ENCODE peak calls at places on chromosomes 1 and 21, in seven cellular contexts. J is upper lobe of left lung, N is prostate gland, U is SK-N-SH, W is K562, P is esophagus muscularis mucosa, Z is GM23338. L is an unnamed sample.

GRCh38 chr1:29643281-29643680 is 407.0 kb downstream of the PTPRU start:
- DNase-seq in J (no peak), N (no peak), U (no peak), W (no peak), P (peak), Z (no peak), L (no peak)

GRCh38 chr1:29736582-29737188 is 500.4 kb downstream of the PTPRU start:
- DNase-seq in J (no peak), N (no peak), U (no peak), W (peak), P (no peak), Z (peak), L (no peak)

GRCh38 chr1:59554011-59554673 is 257.2 kb downstream of the FGGY start:
- DNase-seq in J (no peak), N (no peak), U (peak), W (no peak), P (no peak), Z (no peak), L (no peak)

GRCh38 chr1:29303201-29304024 is 67.1 kb downstream of the PTPRU start:
- DNase-seq in J (no peak), N (no peak), U (no peak), W (no peak), P (no peak), Z (peak), L (no peak)

GRCh38 chr21:33069994-33070811 is at the start of gene OLIG1:
- DNase-seq in J (peak), N (peak), U (peak), W (no peak), P (no peak), Z (peak), L (no peak)

GRCh38 chr1:67211589-67212563 is 45.6 kb downstream of the IL23R start:
- DNase-seq in J (no peak), N (no peak), U (no peak), W (no peak), P (peak), Z (peak), L (no peak)

GRCh38 chr1:240031009-240031408 is 60.7 kb upstream of the FMN2 start:
- DNase-seq in J (no peak), N (no peak), U (no peak), W (no peak), P (no peak), Z (no peak), L (no peak)

GRCh38 chr1:206801467-206801866 is 29.2 kb upstream of the IL10 start:
- DNase-seq in J (no peak), N (no peak), U (no peak), W (no peak), P (no peak), Z (no peak), L (no peak)

GRCh38 chr1:9233241-9233941 is 1.2 kb upstream of the H6PD start:
- DNase-seq in J (peak), N (peak), U (no peak), W (no peak), P (peak), Z (no peak), L (peak)

GRCh38 chr1:221097479-221098281 is 218.4 kb downstream of the HLX start:
- DNase-seq in J (no peak), N (no peak), U (no peak), W (no peak), P (no peak), Z (no peak), L (no peak)

GRCh38 chr1:9371951-9372350 is 79.3 kb downstream of the SPSB1 start:
- DNase-seq in J (no peak), N (no peak), U (no peak), W (no peak), P (no peak), Z (no peak), L (no peak)

GRCh38 chr1:168271636-168272035 is 9.0 kb upstream of the TBX19 start:
- DNase-seq in J (no peak), N (no peak), U (no peak), W (no peak), P (no peak), Z (no peak), L (no peak)

GRCh38 chr1:215479567-215479966 is 87.5 kb upstream of the KCTD3 start:
- DNase-seq in J (no peak), N (no peak), U (no peak), W (no peak), P (no peak), Z (no peak), L (no peak)

GRCh38 chr1:190474587-190475305 is 2.9 kb downstream of the BRINP3 start:
- DNase-seq in J (no peak), N (no peak), U (no peak), W (no peak), P (no peak), Z (peak), L (no peak)

GRCh38 chr1:88504601-88505000 is 179.5 kb upstream of the PKN2 start:
- DNase-seq in J (no peak), N (no peak), U (no peak), W (no peak), P (no peak), Z (no peak), L (no peak)

GRCh38 chr1:88509369-88509768 is 174.7 kb upstream of the PKN2 start:
- DNase-seq in J (no peak), N (no peak), U (no peak), W (no peak), P (no peak), Z (no peak), L (no peak)

GRCh38 chr1:88502814-88503339 is 181.2 kb upstream of the PKN2 start:
- DNase-seq in J (no peak), N (no peak), U (no peak), W (no peak), P (no peak), Z (no peak), L (no peak)

GRCh38 chr1:88503656-88504055 is 180.4 kb upstream of the PKN2 start:
- DNase-seq in J (no peak), N (no peak), U (no peak), W (no peak), P (no peak), Z (no peak), L (no peak)
- TF ChIP-seq POLR2AphosphoS5 in J (no peak), N (no peak), U (no peak), W (no peak), P (no peak), Z (no peak), L (no peak)

GRCh38 chr1:241077386-241078147 is 279.4 kb downstream of the RGS7 start:
- DNase-seq in J (no peak), N (no peak), U (no peak), W (no peak), P (no peak), Z (no peak), L (no peak)

GRCh38 chr1:241081473-241081872 is 275.5 kb downstream of the RGS7 start:
- DNase-seq in J (no peak), N (no peak), U (no peak), W (no peak), P (no peak), Z (no peak), L (no peak)

GRCh38 chr1:241083285-241083684 is 273.7 kb downstream of the RGS7 start:
- DNase-seq in J (no peak), N (no peak), U (no peak), W (no peak), P (no peak), Z (no peak), L (no peak)

GRCh38 chr1:241079459-241079858 is 277.5 kb downstream of the RGS7 start:
- DNase-seq in J (no peak), N (no peak), U (no peak), W (no peak), P (no peak), Z (no peak), L (no peak)

GRCh38 chr1:241079018-241079417 is 278.0 kb downstream of the RGS7 start:
- DNase-seq in J (no peak), N (no peak), U (no peak), W (no peak), P (no peak), Z (peak), L (no peak)
- H3K27ac ChIP-seq in J (no peak), N (no peak), U (no peak), W (no peak), P (no peak), Z (no peak), L (no peak)

GRCh38 chr1:160767417-160768294 is 28.3 kb upstream of the LY9 start:
- DNase-seq in J (no peak), N (no peak), U (no peak), W (no peak), P (no peak), Z (no peak), L (no peak)
- H3K4me3 ChIP-seq in J (no peak), N (no peak), U (peak), W (no peak), P (no peak), Z (no peak), L (no peak)

GRCh38 chr1:183022202-183023145 is 746 bp upstream of the LAMC1 start:
- DNase-seq in J (peak), N (peak), U (peak), W (peak), P (peak), Z (peak), L (peak)

GRCh38 chr1:183023146-183023600 is at the start of gene LAMC1:
- DNase-seq in J (peak), N (peak), U (peak), W (peak), P (no peak), Z (peak), L (peak)

GRCh38 chr1:183021405-183022201 is 1.6 kb upstream of the LAMC1 start:
- DNase-seq in J (no peak), N (no peak), U (peak), W (no peak), P (no peak), Z (no peak), L (no peak)

GRCh38 chr1:183019126-183019740 is 4.0 kb upstream of the LAMC1 start:
- DNase-seq in J (no peak), N (no peak), U (no peak), W (no peak), P (no peak), Z (no peak), L (no peak)

GRCh38 chr1:183019860-183020259 is 3.4 kb upstream of the LAMC1 start:
- DNase-seq in J (no peak), N (peak), U (no peak), W (no peak), P (no peak), Z (peak), L (no peak)
- TF ChIP-seq POLR2AphosphoS5 in J (no peak), N (peak), U (no peak), W (no peak), P (no peak), Z (no peak), L (no peak)

GRCh38 chr21:34313116-34313515 is 50.7 kb upstream of the KCNE2 start:
- DNase-seq in J (no peak), N (no peak), U (no peak), W (no peak), P (no peak), Z (no peak), L (no peak)
- H3K27ac ChIP-seq in J (no peak), N (no peak), U (no peak), W (no peak), P (no peak), Z (no peak), L (no peak)

GRCh38 chr21:25567472-25567871 is 39.8 kb downstream of the MRPL39 start:
- DNase-seq in J (no peak), N (no peak), U (no peak), W (no peak), P (no peak), Z (no peak), L (no peak)
- H3K4me3 ChIP-seq in J (no peak), N (no peak), U (no peak), W (no peak), P (no peak), Z (no peak), L (no peak)

GRCh38 chr21:42980959-42981523 is 6.7 kb downstream of the PKNOX1 start:
- DNase-seq in J (no peak), N (no peak), U (no peak), W (no peak), P (no peak), Z (no peak), L (no peak)
- TF ChIP-seq POLR2AphosphoS5 in J (no peak), N (no peak), U (no peak), W (no peak), P (no peak), Z (peak), L (no peak)